ENCODE peak calls at places on chromosomes 5 and 9, in eight cellular contexts. O is activated CD4-positive, alpha-beta T cell treated with anti-CD3 and anti-CD28 coated beads for 48 hours; B is caudate nucleus; R is non-pigmented ciliary epithelial cell; U is T-helper 2 cell; Y is mammary epithelial cell; F is GM20000; X is heart right ventricle. D is an unnamed sample.

GRCh38 chr5:180606215-180606785 is 15.0 kb upstream of the SCGB3A1 start:
- DNase-seq in O (no peak), B (no peak), R (no peak), U (peak), Y (no peak), F (no peak), X (no peak), D (no peak)

GRCh38 chr9:109779711-109780452 is at the start of gene PALM2AKAP2:
- DNase-seq in O (peak), B (no peak), R (no peak), U (no peak), Y (peak), F (no peak), X (peak), D (peak)

GRCh38 chr5:125499969-125500368 is 753.5 kb upstream of the ZNF608 start:
- DNase-seq in O (no peak), B (no peak), R (no peak), U (no peak), Y (no peak), F (no peak), X (no peak), D (no peak)

GRCh38 chr9:113274474-113275146 is 762 bp downstream of the CDC26 start:
- DNase-seq in O (peak), B (no peak), R (no peak), U (no peak), Y (peak), F (peak), X (peak), D (peak)

GRCh38 chr5:84286662-84287061 is 98.0 kb downstream of the EDIL3 start:
- DNase-seq in O (no peak), B (no peak), R (no peak), U (no peak), Y (no peak), F (no peak), X (no peak), D (no peak)

GRCh38 chr5:25862276-25862675 is 1176.1 kb downstream of the CDH9 start:
- DNase-seq in O (peak), B (no peak), R (no peak), U (no peak), Y (no peak), F (no peak), X (no peak), D (no peak)

GRCh38 chr5:96565843-96566242 is 96.3 kb upstream of the CAST start:
- DNase-seq in O (no peak), B (no peak), R (peak), U (no peak), Y (peak), F (peak), X (no peak), D (no peak)

GRCh38 chr5:166083183-166083959 is 2208.1 kb upstream of the WWC1 start:
- DNase-seq in O (no peak), B (no peak), R (no peak), U (no peak), Y (no peak), F (no peak), X (no peak), D (no peak)

GRCh38 chr9:72022846-72023245 is 37.6 kb downstream of the C9orf57 start:
- DNase-seq in O (no peak), B (no peak), R (peak), U (no peak), Y (peak), F (no peak), X (no peak), D (no peak)

GRCh38 chr5:57174850-57175525 is 1.1 kb downstream of the GPBP1 start:
- DNase-seq in O (no peak), B (no peak), R (no peak), U (no peak), Y (peak), F (no peak), X (no peak), D (no peak)

GRCh38 chr5:110386782-110387181 is 339.7 kb downstream of the TMEM232 start:
- DNase-seq in O (no peak), B (no peak), R (peak), U (no peak), Y (no peak), F (no peak), X (no peak), D (no peak)

GRCh38 chr9:115267788-115268187 is 149.8 kb upstream of the TNC start:
- DNase-seq in O (no peak), B (no peak), R (no peak), U (no peak), Y (no peak), F (no peak), X (no peak), D (no peak)

GRCh38 chr9:134709512-134710270 is 68.1 kb downstream of the COL5A1 start:
- DNase-seq in O (no peak), B (no peak), R (no peak), U (no peak), Y (no peak), F (no peak), X (peak), D (no peak)

GRCh38 chr5:65696892-65697291 is 25.0 kb downstream of the SGTB start:
- DNase-seq in O (no peak), B (no peak), R (no peak), U (no peak), Y (no peak), F (no peak), X (no peak), D (no peak)

GRCh38 chr5:67699560-67699959 is 503.0 kb upstream of the CD180 start:
- DNase-seq in O (no peak), B (no peak), R (no peak), U (no peak), Y (no peak), F (no peak), X (no peak), D (no peak)

GRCh38 chr5:173016621-173017046 is 33.1 kb downstream of the ATP6V0E1 start:
- DNase-seq in O (no peak), B (no peak), R (no peak), U (no peak), Y (peak), F (no peak), X (peak), D (peak)

GRCh38 chr5:180755601-180756000 is 15.7 kb upstream of the OR2Y1 start:
- DNase-seq in O (no peak), B (no peak), R (no peak), U (no peak), Y (no peak), F (no peak), X (no peak), D (no peak)

GRCh38 chr9:69822091-69822750 is 1.6 kb downstream of the CFAP95 start:
- DNase-seq in O (no peak), B (no peak), R (no peak), U (no peak), Y (peak), F (no peak), X (no peak), D (no peak)

GRCh38 chr5:61163905-61164304 is 1.6 kb upstream of the SMIM15 start:
- DNase-seq in O (no peak), B (no peak), R (no peak), U (no peak), Y (no peak), F (no peak), X (no peak), D (no peak)

GRCh38 chr5:95646569-95647330 is at the start of gene RFESD:
- DNase-seq in O (peak), B (peak), R (peak), U (peak), Y (peak), F (peak), X (peak), D (peak)

GRCh38 chr9:38079410-38080105 is 10.5 kb upstream of the SHB start:
- DNase-seq in O (no peak), B (no peak), R (no peak), U (no peak), Y (no peak), F (no peak), X (no peak), D (no peak)

GRCh38 chr5:119386945-119387344 is 31.1 kb downstream of the TNFAIP8 start:
- DNase-seq in O (no peak), B (no peak), R (no peak), U (no peak), Y (no peak), F (no peak), X (peak), D (peak)

GRCh38 chr5:78734094-78734845 is 85.7 kb upstream of the LHFPL2 start:
- DNase-seq in O (no peak), B (no peak), R (no peak), U (no peak), Y (no peak), F (no peak), X (no peak), D (no peak)

GRCh38 chr5:141787376-141787775 is 90.8 kb downstream of the PCDH1 start:
- DNase-seq in O (no peak), B (no peak), R (no peak), U (no peak), Y (no peak), F (no peak), X (no peak), D (no peak)

GRCh38 chr9:16653491-16654407 is 216.7 kb downstream of the BNC2 start:
- DNase-seq in O (no peak), B (no peak), R (no peak), U (no peak), Y (no peak), F (no peak), X (peak), D (no peak)

GRCh38 chr9:79572032-79572890 is 496 bp downstream of the TLE4 start:
- DNase-seq in O (peak), B (no peak), R (no peak), U (no peak), Y (peak), F (peak), X (no peak), D (peak)

GRCh38 chr5:685262-686171 is 7.6 kb downstream of the TPPP start:
- DNase-seq in O (no peak), B (no peak), R (no peak), U (no peak), Y (no peak), F (no peak), X (no peak), D (no peak)

GRCh38 chr9:105858877-105859276 is 164.5 kb downstream of the TMEM38B start:
- DNase-seq in O (peak), B (no peak), R (no peak), U (no peak), Y (no peak), F (no peak), X (no peak), D (no peak)

GRCh38 chr5:156402387-156402921 is 75.5 kb downstream of the SGCD start:
- DNase-seq in O (peak), B (no peak), R (no peak), U (peak), Y (no peak), F (peak), X (no peak), D (no peak)

GRCh38 chr5:154826-155225 is 36.5 kb upstream of the LRRC14B start:
- DNase-seq in O (no peak), B (no peak), R (no peak), U (no peak), Y (no peak), F (no peak), X (no peak), D (no peak)

GRCh38 chr5:34585601-34586104 is 70.5 kb upstream of the RAI14 start:
- DNase-seq in O (no peak), B (no peak), R (peak), U (no peak), Y (peak), F (no peak), X (no peak), D (peak)

GRCh38 chr9:137813651-137814415 is 63.7 kb upstream of the CACNA1B start:
- DNase-seq in O (no peak), B (no peak), R (no peak), U (no peak), Y (peak), F (no peak), X (no peak), D (no peak)

GRCh38 chr5:55220433-55221185 is 6.5 kb downstream of the MCIDAS start:
- DNase-seq in O (peak), B (no peak), R (no peak), U (no peak), Y (no peak), F (peak), X (no peak), D (peak)

GRCh38 chr5:66680804-66681203 is 84.6 kb downstream of the MAST4 start:
- DNase-seq in O (no peak), B (no peak), R (no peak), U (no peak), Y (no peak), F (no peak), X (no peak), D (no peak)

GRCh38 chr9:72704688-72705375 is 183.4 kb downstream of the TMC1 start:
- DNase-seq in O (no peak), B (no peak), R (no peak), U (no peak), Y (no peak), F (no peak), X (no peak), D (no peak)

GRCh38 chr9:129406278-129407225 is 214.3 kb downstream of the C9orf50 start:
- DNase-seq in O (no peak), B (no peak), R (no peak), U (no peak), Y (no peak), F (no peak), X (peak), D (no peak)

GRCh38 chr9:98811051-98811650 is 3.7 kb downstream of the GALNT12 start:
- DNase-seq in O (no peak), B (no peak), R (peak), U (no peak), Y (peak), F (no peak), X (no peak), D (no peak)

GRCh38 chr5:80189701-80190100 is 66.1 kb downstream of the SERINC5 start:
- DNase-seq in O (no peak), B (no peak), R (no peak), U (no peak), Y (no peak), F (no peak), X (no peak), D (no peak)

GRCh38 chr5:79831381-79831780 is 141.7 kb downstream of the CMYA5 start:
- DNase-seq in O (no peak), B (no peak), R (no peak), U (no peak), Y (no peak), F (no peak), X (no peak), D (no peak)